ENCODE peak calls at places on chromosomes 16 and 17, in six cellular contexts. V is IMR-90, J is thoracic aorta, S is omental fat pad, R is colonic mucosa, G is heart left ventricle. H is an unnamed sample.

GRCh38 chr17:76405607-76405966 is 21.2 kb downstream of the SPHK1 start:
- DNase-seq in V (no peak), J (no peak), S (no peak), R (no peak), G (peak; percentile 16), H (no peak)

GRCh38 chr16:23597003-23597756 is 1.1 kb upstream of the NDUFAB1 start:
- DNase-seq in V (no peak), J (no peak), S (no peak), R (no peak), G (peak; percentile 41), H (peak; percentile 7)

GRCh38 chr17:66191607-66192377 is at the start of gene CEP112:
- DNase-seq in V (peak; percentile 53), J (peak; percentile 21), S (peak; percentile 60), R (peak; percentile 77), G (peak; percentile 80), H (peak; percentile 78)

GRCh38 chr16:49698416-49698815 is 157.5 kb downstream of the ZNF423 start:
- DNase-seq in V (no peak), J (no peak), S (no peak), R (no peak), G (peak; percentile 72), H (peak; percentile 30)

GRCh38 chr17:44279586-44280344 is 11.8 kb upstream of the SLC4A1 start:
- DNase-seq in V (peak; percentile 91), J (peak; percentile 12), S (no peak), R (peak; percentile 66), G (peak; percentile 87), H (peak; percentile 95)

GRCh38 chr17:22267019-22267418 is 574.7 kb downstream of the KCNJ18 start:
- DNase-seq in V (no peak), J (no peak), S (no peak), R (no peak), G (no peak), H (no peak)

GRCh38 chr17:40942553-40942952 is 5.1 kb upstream of the KRT23 start:
- DNase-seq in V (no peak), J (no peak), S (no peak), R (no peak), G (no peak), H (no peak)

GRCh38 chr17:83125515-83126274 is 46.3 kb downstream of the METRNL start:
- DNase-seq in V (no peak), J (no peak), S (no peak), R (peak; percentile 43), G (peak; percentile 51), H (no peak)

GRCh38 chr16:75267631-75268264 is 16.3 kb upstream of the BCAR1 start:
- DNase-seq in V (peak; percentile 53), J (no peak), S (no peak), R (peak; percentile 86), G (peak; percentile 91), H (peak; percentile 28)

GRCh38 chr16:73126453-73126853 is 78.5 kb upstream of the ZFHX3 start:
- DNase-seq in V (peak; percentile 61), J (no peak), S (no peak), R (no peak), G (peak; percentile 59), H (peak; percentile 83)

GRCh38 chr16:64882385-64882784 is 239.5 kb downstream of the CDH11 start:
- DNase-seq in V (no peak), J (no peak), S (no peak), R (peak; percentile 22), G (peak; percentile 36), H (peak; percentile 23)

GRCh38 chr16:78461496-78461938 is 362.1 kb downstream of the WWOX start:
- DNase-seq in V (no peak), J (no peak), S (no peak), R (peak; percentile 66), G (no peak), H (peak; percentile 13)

GRCh38 chr16:68466174-68466573 is 17.9 kb upstream of the SMPD3 start:
- DNase-seq in V (no peak), J (no peak), S (no peak), R (no peak), G (no peak), H (no peak)

GRCh38 chr16:67530013-67530939 is 1.6 kb downstream of the RIPOR1 start:
- DNase-seq in V (peak; percentile 76), J (peak; percentile 62), S (no peak), R (peak; percentile 59), G (peak; percentile 90), H (peak; percentile 80)

GRCh38 chr16:58377932-58378331 is 14.3 kb upstream of the GINS3 start:
- DNase-seq in V (no peak), J (no peak), S (no peak), R (no peak), G (no peak), H (no peak)

GRCh38 chr17:39739020-39739884 is 1.5 kb downstream of the GRB7 start:
- DNase-seq in V (no peak), J (no peak), S (peak; percentile 39), R (peak; percentile 93), G (no peak), H (no peak)

GRCh38 chr17:76872221-76872873 is 4.1 kb downstream of the MGAT5B start:
- DNase-seq in V (peak; percentile 96), J (no peak), S (no peak), R (no peak), G (no peak), H (peak; percentile 95)

GRCh38 chr17:44608732-44609435 is 47.4 kb upstream of the MEIOC start:
- DNase-seq in V (no peak), J (no peak), S (no peak), R (no peak), G (no peak), H (no peak)

GRCh38 chr16:88705746-88706287 is 391 bp downstream of the RNF166 start:
- DNase-seq in V (no peak), J (no peak), S (no peak), R (no peak), G (no peak), H (no peak)

GRCh38 chr17:31275126-31275525 is 21.9 kb downstream of the OMG start:
- DNase-seq in V (peak; percentile 31), J (no peak), S (no peak), R (no peak), G (no peak), H (no peak)

GRCh38 chr16:88284626-88285513 is 97.9 kb upstream of the ZNF469 start:
- DNase-seq in V (no peak), J (no peak), S (no peak), R (no peak), G (no peak), H (no peak)

GRCh38 chr17:43994272-43995149 is 9.9 kb upstream of the NAGS start:
- DNase-seq in V (peak; percentile 37), J (no peak), S (no peak), R (peak; percentile 60), G (peak; percentile 73), H (peak; percentile 67)

GRCh38 chr17:74085434-74085833 is 118.0 kb upstream of the RPL38 start:
- DNase-seq in V (no peak), J (no peak), S (no peak), R (no peak), G (no peak), H (peak; percentile 2)
- TF ChIP-seq CTCF in V (no peak), J (no peak), S (no peak), R (no peak), G (no peak), H (peak; percentile 29)

GRCh38 chr17:80964859-80965580 is 26.6 kb upstream of the CHMP6 start:
- DNase-seq in V (no peak), J (no peak), S (no peak), R (no peak), G (no peak), H (no peak)
- TF ChIP-seq CTCF in V (no peak), J (no peak), S (no peak), R (no peak), G (no peak), H (no peak)

DNA sequence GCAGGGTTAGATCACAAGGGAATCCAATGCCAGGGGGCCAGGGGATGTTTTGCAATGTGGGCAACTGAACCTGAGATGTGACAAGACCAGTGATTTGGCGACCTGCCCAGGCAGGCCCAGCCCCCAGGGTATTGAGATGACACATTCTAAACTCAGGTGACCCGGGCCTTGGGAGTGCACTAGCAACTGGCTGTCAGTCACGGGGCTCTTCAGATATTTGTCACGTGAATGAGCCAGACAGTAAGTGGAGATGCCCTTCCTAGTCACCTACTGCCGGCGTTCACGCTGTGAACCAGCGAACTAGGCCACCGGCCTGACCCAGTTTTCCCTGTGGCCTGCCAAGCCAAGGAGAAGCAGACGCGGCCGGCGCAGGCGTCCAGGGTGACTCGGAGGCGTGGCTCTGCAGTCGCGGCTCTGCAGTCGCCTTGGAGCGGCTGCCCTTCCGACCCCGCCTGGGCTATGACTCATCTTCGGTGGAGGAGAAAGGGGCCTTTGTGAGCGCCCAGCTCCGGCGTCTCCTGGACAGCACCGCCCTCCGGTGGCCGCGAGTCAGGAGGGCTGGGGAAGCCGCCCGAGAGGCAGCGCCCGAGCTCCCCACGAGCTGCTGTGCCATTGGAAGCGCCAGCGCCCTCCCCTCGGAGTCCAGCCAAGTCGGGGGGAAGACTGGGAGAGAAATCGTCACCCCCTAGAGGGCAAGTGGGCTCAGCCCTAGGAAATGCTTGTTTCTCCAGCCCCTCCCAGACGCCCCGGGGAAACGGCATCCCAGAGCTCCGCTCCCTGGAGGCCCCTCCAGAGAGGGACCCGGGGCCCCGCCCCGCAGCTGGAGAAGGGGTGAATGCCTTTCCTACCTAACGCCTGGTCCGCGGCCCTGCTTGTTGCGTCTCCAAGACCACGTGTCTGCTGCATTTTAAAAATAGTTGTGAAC is 38.8 kb downstream of the WSB1 start:
- DNase-seq in V (peak; percentile 94), J (peak; percentile 96), S (peak; percentile 85), R (peak; percentile 99), G (peak; percentile 99), H (peak; percentile 98)
- TF ChIP-seq CTCF in V (peak; percentile 96), J (peak; percentile 77), S (peak; percentile 93), R (peak; percentile 79), G (peak; percentile 99), H (peak; percentile 84)

GRCh38 chr16:85912271-85912974 is 13.5 kb downstream of the IRF8 start:
- DNase-seq in V (peak; percentile 36), J (no peak), S (no peak), R (no peak), G (no peak), H (peak; percentile 94)
- TF ChIP-seq CTCF in V (no peak), J (no peak), S (no peak), R (no peak), G (no peak), H (no peak)

GRCh38 chr16:9122969-9123368 is 31.5 kb downstream of the HAPSTR1 start:
- DNase-seq in V (no peak), J (no peak), S (no peak), R (no peak), G (no peak), H (no peak)

GRCh38 chr16:9123401-9123800 is 32.0 kb downstream of the HAPSTR1 start:
- DNase-seq in V (no peak), J (no peak), S (no peak), R (no peak), G (no peak), H (no peak)

GRCh38 chr16:9116141-9116540 is 24.7 kb downstream of the HAPSTR1 start:
- DNase-seq in V (no peak), J (no peak), S (no peak), R (no peak), G (no peak), H (no peak)

GRCh38 chr16:9122342-9122741 is 30.9 kb downstream of the HAPSTR1 start:
- DNase-seq in V (no peak), J (no peak), S (no peak), R (no peak), G (no peak), H (no peak)

DNA sequence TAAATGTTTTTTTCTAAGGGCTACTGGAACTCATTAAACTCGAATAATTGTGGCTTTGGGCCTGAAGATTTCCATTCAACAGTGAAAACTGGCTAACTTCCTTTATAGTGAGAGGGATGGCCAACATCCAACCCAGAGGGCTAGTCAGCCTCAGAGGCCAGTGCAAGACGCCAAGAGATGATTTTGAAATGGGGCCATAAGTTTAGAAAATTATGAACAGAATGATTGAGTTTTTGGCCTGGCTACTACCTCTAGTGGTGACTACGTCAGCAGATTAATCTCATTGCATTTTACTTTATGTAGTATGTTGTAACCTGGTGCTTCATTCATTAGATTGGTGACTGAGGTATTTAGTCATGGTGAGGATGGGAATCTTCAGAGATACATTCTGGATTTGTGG is 28.4 kb downstream of the HAPSTR1 start:
- DNase-seq in V (peak; percentile 84), J (no peak), S (no peak), R (no peak), G (no peak), H (peak; percentile 85)
- TF ChIP-seq CTCF in V (peak; percentile 12), J (no peak), S (no peak), R (no peak), G (no peak), H (peak; percentile 42)